ENCODE peak calls at places on chromosomes 6 and 20, in eight cellular contexts. R, W, E, F, X, Y, K and I are unnamed samples.

GRCh38 chr6:131923356-131923755 is 27.8 kb downstream of the CCN2 start:
- DNase-seq in Y (peak; percentile 39), E (no peak), K (peak; percentile 86), X (peak; percentile 66), W (peak; percentile 48), F (peak; percentile 33), R (peak; percentile 72), I (peak; percentile 41)

GRCh38 chr20:7375905-7376304 is 564.4 kb downstream of the HAO1 start:
- DNase-seq in K (peak; percentile 35), E (no peak), Y (no peak), X (no peak), W (peak; percentile 39), R (peak; percentile 33), F (peak; percentile 1), I (no peak)

GRCh38 chr6:170160628-170161611 is 130.0 kb downstream of the DLL1 start:
- DNase-seq in F (no peak), W (no peak), R (no peak), E (no peak), Y (no peak), K (no peak), X (no peak), I (no peak)

GRCh38 chr6:48087448-48087847 is 23.5 kb downstream of the PTCHD4 start:
- DNase-seq in K (peak; percentile 72), E (no peak), Y (no peak), R (peak; percentile 74), X (no peak), F (no peak), W (peak; percentile 56), I (no peak)

GRCh38 chr20:61808497-61808896 is 257.2 kb downstream of the TAF4 start:
- DNase-seq in R (no peak), K (no peak), W (no peak), F (no peak), E (peak; percentile 36), X (no peak), Y (no peak), I (no peak)

GRCh38 chr20:31943052-31943471 is 8.8 kb downstream of the PDRG1 start:
- DNase-seq in Y (no peak), F (no peak), E (no peak), K (no peak), R (peak; percentile 22), X (peak; percentile 50), W (no peak), I (no peak)

GRCh38 chr20:62046431-62046830 is 19.2 kb downstream of the TAF4 start:
- DNase-seq in E (peak; percentile 14), K (no peak), F (no peak), W (no peak), R (no peak), Y (no peak), X (no peak), I (no peak)

GRCh38 chr20:55216525-55217242 is 741.3 kb downstream of the DOK5 start:
- DNase-seq in K (peak; percentile 70), W (peak; percentile 91), E (no peak), F (no peak), Y (no peak), R (no peak), X (no peak), I (no peak)

GRCh38 chr20:58073945-58074920 is 154.2 kb downstream of the ANKRD60 start:
- DNase-seq in R (peak; percentile 39), E (no peak), K (peak; percentile 58), Y (peak; percentile 70), F (no peak), W (no peak), X (no peak), I (peak; percentile 75)

GRCh38 chr20:5184684-5185083 is 57.9 kb downstream of the CDS2 start:
- DNase-seq in Y (no peak), W (no peak), E (no peak), X (no peak), F (no peak), R (no peak), K (no peak), I (no peak)

GRCh38 chr6:157278171-157278570 is 45.1 kb downstream of the TMEM242 start:
- DNase-seq in K (no peak), W (no peak), X (peak; percentile 4), E (no peak), Y (no peak), F (no peak), R (no peak), I (no peak)

GRCh38 chr6:125191916-125192609 is 38.5 kb downstream of the TPD52L1 start:
- DNase-seq in K (peak; percentile 89), E (peak; percentile 53), Y (peak; percentile 56), X (peak; percentile 75), R (peak; percentile 88), W (peak; percentile 90), F (peak; percentile 21), I (peak; percentile 75)

GRCh38 chr20:6058684-6059295 is 4.9 kb upstream of the LRRN4 start:
- DNase-seq in E (peak; percentile 68), W (peak; percentile 57), F (no peak), K (no peak), Y (no peak), R (peak; percentile 41), X (no peak), I (no peak)

GRCh38 chr6:73657201-73657600 is 3.4 kb upstream of the SLC17A5 start:
- DNase-seq in R (no peak), Y (no peak), X (no peak), E (no peak), K (no peak), W (no peak), F (no peak), I (no peak)

DNA sequence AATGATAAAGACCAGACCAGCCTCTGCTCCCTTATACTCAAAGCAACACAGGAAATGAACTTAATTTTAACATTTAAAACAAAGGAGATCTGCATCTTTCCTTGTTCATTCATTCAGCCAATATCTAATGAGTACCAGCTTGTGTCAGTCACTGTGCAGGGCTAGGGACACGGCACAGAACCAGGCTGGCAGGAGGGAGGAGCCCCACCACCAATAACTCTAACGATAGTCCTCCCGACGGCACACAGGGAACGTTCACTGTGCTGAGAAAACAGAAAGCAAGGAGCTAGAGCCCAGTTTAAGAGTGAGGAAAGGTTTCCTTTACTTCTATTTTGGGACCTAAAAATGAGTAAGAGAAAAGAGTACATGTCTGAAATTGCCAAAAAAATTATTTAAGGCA is 9.9 kb downstream of the ETV7 start:
- DNase-seq in X (no peak), K (no peak), E (no peak), W (no peak), Y (no peak), F (no peak), R (no peak), I (no peak)
- H3K4me3 ChIP-seq in X (no peak overlapping the region), K (no peak overlapping the region), E (no peak overlapping the region), W (no peak overlapping the region), Y (no peak overlapping the region), F (no peak overlapping the region), R (no peak overlapping the region), I (no peak overlapping the region)

GRCh38 chr6:56618050-56618449 is 24.6 kb downstream of the DST start:
- DNase-seq in W (no peak), K (no peak), F (no peak), E (no peak), X (no peak), Y (no peak), R (no peak), I (no peak)
- TF ChIP-seq CTCF in W (peak; percentile 28), K (peak; percentile 30), F (peak; percentile 28), E (no peak), X (no peak), Y (peak; percentile 4), R (peak; percentile 29), I (no peak)

GRCh38 chr6:129515004-129515403 is 195.0 kb downstream of the ARHGAP18 start:
- DNase-seq in R (no peak), Y (no peak), E (no peak), X (no peak), W (no peak), K (no peak), F (no peak), I (no peak)
- H3K4me3 ChIP-seq in R (no peak overlapping the region), Y (no peak overlapping the region), E (no peak overlapping the region), X (no peak overlapping the region), W (no peak overlapping the region), K (no peak overlapping the region), F (no peak overlapping the region), I (no peak overlapping the region)

GRCh38 chr20:16819483-16819882 is 71.3 kb downstream of the OTOR start:
- DNase-seq in X (no peak), K (no peak), E (no peak), F (no peak), Y (no peak), W (peak; percentile 46), R (no peak), I (no peak)

GRCh38 chr20:16816192-16816591 is 68.0 kb downstream of the OTOR start:
- DNase-seq in X (no peak), W (no peak), F (no peak), E (no peak), Y (no peak), K (no peak), R (no peak), I (no peak)

GRCh38 chr20:16824664-16825063 is 76.5 kb downstream of the OTOR start:
- DNase-seq in K (no peak), Y (no peak), W (no peak), F (no peak), E (no peak), X (no peak), R (no peak), I (no peak)

GRCh38 chr20:16821211-16822089 is 73.3 kb downstream of the OTOR start:
- DNase-seq in R (peak; percentile 58), E (peak; percentile 49), K (peak; percentile 43), W (peak; percentile 47), F (no peak), X (peak; percentile 20), Y (peak; percentile 15), I (peak; percentile 34)
- TF ChIP-seq CTCF in R (peak; percentile 95), E (peak; percentile 83), K (peak; percentile 96), W (peak; percentile 90), F (peak; percentile 92), X (peak; percentile 62), Y (peak; percentile 91), I (peak; percentile 85)

GRCh38 chr20:10447028-10447427 is 11.9 kb downstream of the SLX4IP start:
- DNase-seq in R (peak; percentile 72), W (peak; percentile 80), X (no peak), Y (peak; percentile 72), E (no peak), F (peak; percentile 84), K (peak; percentile 82), I (peak; percentile 72)
- H3K4me3 ChIP-seq in R (no peak overlapping the region), W (no peak overlapping the region), X (no peak overlapping the region), Y (no peak overlapping the region), E (no peak overlapping the region), F (no peak overlapping the region), K (no peak overlapping the region), I (no peak overlapping the region)

DNA sequence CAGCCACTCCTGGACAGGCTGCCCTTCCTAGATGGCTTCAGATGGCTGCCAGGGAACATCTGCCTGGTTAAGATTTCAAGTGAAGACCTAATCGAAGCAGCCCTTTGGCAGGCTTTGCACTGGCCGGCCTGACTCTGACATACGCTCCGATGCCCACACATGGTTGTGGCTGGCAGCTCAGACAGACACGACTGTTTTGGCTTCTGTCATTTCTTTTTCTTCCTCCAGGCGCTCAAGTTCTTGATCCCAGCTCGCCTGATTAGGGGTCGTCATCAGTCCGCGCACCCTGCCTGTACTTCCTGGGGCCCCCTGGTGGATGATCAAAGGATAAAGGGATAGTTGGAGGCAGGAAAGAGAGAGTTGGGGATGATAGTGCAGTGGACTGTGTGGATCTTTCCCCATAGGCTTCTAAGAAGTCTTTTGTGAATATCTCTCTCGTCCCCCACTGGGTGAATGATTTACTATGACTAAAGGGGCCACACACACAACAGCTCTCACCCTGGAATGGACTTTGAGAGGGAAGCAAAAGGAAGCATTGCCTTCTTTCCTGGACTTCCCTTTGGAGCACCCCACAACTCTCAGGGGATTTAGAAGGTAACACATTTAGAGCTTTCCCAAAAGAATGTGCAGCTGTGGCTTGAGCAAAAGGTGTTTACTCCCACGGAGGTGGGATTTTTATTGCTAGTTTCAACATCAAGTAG is 21.4 kb upstream of the TRAM2 start:
- DNase-seq in W (peak; percentile 28), E (no peak), F (no peak), X (peak; percentile 49), Y (no peak), K (peak; percentile 86), R (peak; percentile 79), I (peak; percentile 81)
- TF ChIP-seq CTCF in W (peak; percentile 53), E (peak; percentile 64), F (peak; percentile 52), X (peak; percentile 40), Y (peak; percentile 82), K (peak; percentile 83), R (peak; percentile 81), I (peak; percentile 81)